ENCODE peak calls at places on chromosomes 3 and 15, in eight cellular contexts. P, G, N, Y, B, I, D and F are unnamed samples.

GRCh38 chr3:31213869-31214486 is 318.7 kb upstream of the STT3B start:
- DNase-seq in P (no peak), G (no peak), N (no peak), Y (no peak), B (no peak), I (no peak), D (peak), F (no peak)

GRCh38 chr3:52847726-52848125 is 12.9 kb upstream of the MUSTN1 start:
- DNase-seq in P (no peak), G (no peak), N (no peak), Y (no peak), B (no peak), I (no peak), D (no peak), F (no peak)

GRCh38 chr3:146594843-146595482 is 10.2 kb downstream of the PLSCR5 start:
- DNase-seq in P (no peak), G (no peak), N (no peak), Y (peak), B (peak), I (peak), D (peak), F (no peak)

GRCh38 chr3:133181364-133182254 is 143.4 kb downstream of the TMEM108 start:
- DNase-seq in P (no peak), G (no peak), N (no peak), Y (no peak), B (no peak), I (no peak), D (no peak), F (no peak)

GRCh38 chr15:68015244-68015643 is 38.9 kb upstream of the PIAS1 start:
- DNase-seq in P (no peak), G (no peak), N (no peak), Y (no peak), B (no peak), I (no peak), D (no peak), F (no peak)

GRCh38 chr3:72448375-72448823 is 399.8 kb downstream of the SHQ1 start:
- DNase-seq in P (no peak), G (no peak), N (peak), Y (no peak), B (no peak), I (no peak), D (no peak), F (no peak)

GRCh38 chr15:83323296-83323711 is 38.8 kb upstream of the BNC1 start:
- DNase-seq in P (no peak), G (peak), N (peak), Y (peak), B (peak), I (peak), D (no peak), F (peak)

GRCh38 chr15:75431682-75432081 is 19.8 kb downstream of the SIN3A start:
- DNase-seq in P (no peak), G (no peak), N (no peak), Y (no peak), B (peak), I (no peak), D (no peak), F (no peak)

GRCh38 chr3:101703169-101703568 is 16.7 kb upstream of the RPL24 start:
- DNase-seq in P (no peak), G (peak), N (no peak), Y (no peak), B (no peak), I (no peak), D (no peak), F (no peak)

GRCh38 chr15:58724471-58724870 is 25.0 kb downstream of the ADAM10 start:
- DNase-seq in P (no peak), G (no peak), N (no peak), Y (peak), B (peak), I (no peak), D (peak), F (no peak)

GRCh38 chr15:46897266-46897665 is 820.0 kb upstream of the SEMA6D start:
- DNase-seq in P (no peak), G (no peak), N (no peak), Y (no peak), B (no peak), I (no peak), D (no peak), F (no peak)

GRCh38 chr3:100020876-100021644 is 93.2 kb downstream of the FILIP1L start:
- DNase-seq in P (no peak), G (no peak), N (no peak), Y (no peak), B (peak), I (no peak), D (no peak), F (no peak)

GRCh38 chr3:85560088-85560790 is 601.5 kb downstream of the CADM2 start:
- DNase-seq in P (no peak), G (no peak), N (peak), Y (peak), B (peak), I (no peak), D (no peak), F (no peak)

GRCh38 chr3:160616721-160617120 is 51.4 kb upstream of the KPNA4 start:
- DNase-seq in P (no peak), G (peak), N (no peak), Y (peak), B (peak), I (no peak), D (no peak), F (no peak)

GRCh38 chr15:34240537-34240936 is 15.7 kb downstream of the EMC4 start:
- DNase-seq in P (no peak), G (no peak), N (no peak), Y (no peak), B (no peak), I (no peak), D (no peak), F (no peak)

GRCh38 chr3:47781326-47781684 is 388 bp downstream of the SMARCC1 start:
- DNase-seq in P (peak), G (peak), N (peak), Y (peak), B (peak), I (peak), D (peak), F (peak)

GRCh38 chr15:90101130-90101968 is 919 bp downstream of the IDH2 start:
- DNase-seq in P (no peak), G (no peak), N (peak), Y (peak), B (peak), I (no peak), D (peak), F (peak)

GRCh38 chr3:33787328-33788009 is 11.0 kb upstream of the PDCD6IP start:
- DNase-seq in P (peak), G (peak), N (peak), Y (peak), B (peak), I (peak), D (peak), F (peak)

GRCh38 chr3:191327526-191327925 is 1.7 kb upstream of the CCDC50 start:
- DNase-seq in P (no peak), G (no peak), N (no peak), Y (no peak), B (no peak), I (no peak), D (no peak), F (no peak)

GRCh38 chr15:78149805-78150751 is 916 bp downstream of the IDH3A start:
- DNase-seq in P (peak), G (peak), N (no peak), Y (no peak), B (peak), I (peak), D (peak), F (no peak)

GRCh38 chr3:55519016-55519415 is 31.9 kb upstream of the WNT5A start:
- DNase-seq in P (no peak), G (peak), N (no peak), Y (peak), B (no peak), I (no peak), D (no peak), F (no peak)

GRCh38 chr15:61681038-61681418 is 379.2 kb downstream of the VPS13C start:
- DNase-seq in P (no peak), G (no peak), N (no peak), Y (no peak), B (no peak), I (no peak), D (no peak), F (no peak)

GRCh38 chr15:92383528-92384326 is 10.0 kb upstream of the ST8SIA2 start:
- DNase-seq in P (peak), G (no peak), N (no peak), Y (peak), B (peak), I (peak), D (peak), F (peak)

GRCh38 chr15:24734391-24734790 is 58.8 kb downstream of the NPAP1 start:
- DNase-seq in P (no peak), G (no peak), N (no peak), Y (no peak), B (no peak), I (no peak), D (no peak), F (no peak)

GRCh38 chr3:188220988-188221818 is 67.2 kb downstream of the LPP start:
- DNase-seq in P (no peak), G (no peak), N (no peak), Y (peak), B (no peak), I (no peak), D (no peak), F (no peak)

GRCh38 chr15:70799667-70800450 is 36.5 kb upstream of the UACA start:
- DNase-seq in P (no peak), G (peak), N (no peak), Y (peak), B (peak), I (no peak), D (no peak), F (no peak)

GRCh38 chr3:141368062-141368924 is at the start of gene ZBTB38:
- DNase-seq in P (peak), G (peak), N (peak), Y (peak), B (peak), I (peak), D (peak), F (peak)

GRCh38 chr3:50523170-50523865 is 19.9 kb upstream of the CACNA2D2 start:
- DNase-seq in P (no peak), G (no peak), N (no peak), Y (no peak), B (no peak), I (no peak), D (no peak), F (peak)

GRCh38 chr3:21551019-21551418 is 200.0 kb downstream of the ZNF385D start:
- DNase-seq in P (no peak), G (no peak), N (no peak), Y (peak), B (peak), I (no peak), D (no peak), F (no peak)

GRCh38 chr3:43004282-43004681 is 25.2 kb downstream of the GASK1A start:
- DNase-seq in P (no peak), G (peak), N (no peak), Y (peak), B (peak), I (no peak), D (no peak), F (no peak)

GRCh38 chr3:15797600-15798303 is at the start of gene ANKRD28:
- DNase-seq in P (no peak), G (peak), N (no peak), Y (peak), B (peak), I (peak), D (peak), F (no peak)

GRCh38 chr15:39504812-39505211 is 76.1 kb upstream of the THBS1 start:
- DNase-seq in P (no peak), G (no peak), N (no peak), Y (peak), B (peak), I (no peak), D (no peak), F (no peak)

GRCh38 chr3:115399751-115400150 is 223.6 kb upstream of the GAP43 start:
- DNase-seq in P (no peak), G (no peak), N (no peak), Y (peak), B (no peak), I (no peak), D (no peak), F (no peak)

GRCh38 chr15:94346272-94346671 is 114.9 kb downstream of the MCTP2 start:
- DNase-seq in P (no peak), G (no peak), N (no peak), Y (peak), B (peak), I (no peak), D (no peak), F (no peak)

GRCh38 chr15:77656294-77656693 is 23.6 kb upstream of the LINGO1 start:
- DNase-seq in P (no peak), G (no peak), N (peak), Y (no peak), B (no peak), I (no peak), D (no peak), F (no peak)

GRCh38 chr3:45123841-45124269 is 22.3 kb downstream of the CDCP1 start:
- DNase-seq in P (no peak), G (peak), N (no peak), Y (peak), B (peak), I (peak), D (no peak), F (no peak)

GRCh38 chr3:139378587-139378986 is 10.9 kb downstream of the COPB2 start:
- DNase-seq in P (no peak), G (no peak), N (no peak), Y (peak), B (no peak), I (no peak), D (no peak), F (no peak)

GRCh38 chr3:113600418-113601185 is 68.2 kb downstream of the SIDT1 start:
- DNase-seq in P (no peak), G (no peak), N (no peak), Y (no peak), B (no peak), I (no peak), D (no peak), F (no peak)

GRCh38 chr3:7504886-7505775 is 644.2 kb downstream of the GRM7 start:
- DNase-seq in P (no peak), G (peak), N (no peak), Y (peak), B (peak), I (peak), D (no peak), F (no peak)

GRCh38 chr3:56837196-56837955 is 35.6 kb upstream of the ARHGEF3 start:
- DNase-seq in P (no peak), G (no peak), N (no peak), Y (no peak), B (no peak), I (no peak), D (peak), F (no peak)

DNA sequence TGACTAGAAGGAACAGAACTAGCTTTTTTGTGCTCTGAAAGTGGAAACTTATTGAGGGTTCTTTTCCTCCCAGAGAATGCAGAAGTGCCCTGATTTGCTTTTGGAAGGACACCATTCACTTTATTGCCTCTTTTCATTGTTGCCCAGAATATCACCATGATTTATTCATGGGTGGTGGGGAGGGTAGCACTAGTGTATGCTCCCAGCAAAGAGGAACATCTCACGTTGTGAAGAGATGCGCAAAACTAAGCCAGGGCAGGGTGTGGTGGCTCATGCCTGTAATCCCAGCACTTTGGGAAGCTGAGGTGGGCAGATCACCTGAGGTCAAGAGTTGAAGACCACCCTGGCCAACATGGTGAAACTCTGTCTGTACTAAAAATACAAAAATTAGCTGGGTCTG is 31.4 kb downstream of the FLNB start:
- DNase-seq in P (no peak), G (no peak), N (no peak), Y (no peak), B (no peak), I (no peak), D (no peak), F (no peak)
- TF ChIP-seq CTCF in P (no peak), G (no peak), N (no peak), Y (no peak), B (no peak), I (no peak), D (no peak), F (no peak)

GRCh38 chr15:63146684-63147083 is 10.6 kb downstream of the RPS27L start:
- DNase-seq in P (no peak), G (no peak), N (no peak), Y (peak), B (peak), I (no peak), D (no peak), F (no peak)
- TF ChIP-seq CTCF in P (no peak), G (no peak), N (no peak), Y (peak), B (peak), I (peak), D (no peak), F (no peak)

DNA sequence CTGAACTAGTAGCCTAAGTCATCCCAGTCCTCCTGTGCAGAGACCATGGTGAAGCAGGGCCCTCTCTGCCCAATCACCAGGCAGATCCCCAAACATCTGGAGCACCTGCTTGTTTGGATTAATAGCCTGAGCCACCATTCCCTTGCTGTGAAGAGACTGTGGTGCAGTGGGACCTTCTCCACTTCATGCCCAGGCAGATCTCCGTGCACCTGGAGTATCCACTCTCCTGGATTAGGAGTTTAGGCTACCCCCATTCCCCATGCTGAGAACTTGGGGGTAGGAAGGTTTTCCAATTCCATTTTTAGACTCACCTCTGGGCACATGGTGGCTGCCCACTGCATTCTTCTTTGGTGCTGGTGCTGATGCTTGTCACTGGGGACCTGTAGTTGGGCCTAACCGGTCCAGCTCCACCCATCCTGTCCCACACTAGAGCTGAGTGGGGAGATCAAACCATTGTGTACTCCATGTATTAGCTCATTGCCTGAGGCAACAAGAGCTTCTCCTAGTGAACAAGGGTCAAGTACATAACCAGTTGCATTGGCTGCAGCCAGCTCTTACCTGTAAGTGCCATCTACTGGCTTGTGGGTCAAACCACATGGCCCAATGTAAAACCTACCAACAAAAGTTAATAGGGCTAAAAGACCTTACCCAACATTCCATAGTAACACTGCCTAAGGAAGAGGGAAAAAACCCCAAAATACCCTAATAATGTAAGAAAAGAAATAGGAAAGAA is 382.5 kb upstream of the CBLB start:
- DNase-seq in P (no peak), G (no peak), N (no peak), Y (peak), B (no peak), I (no peak), D (peak), F (no peak)
- TF ChIP-seq CTCF in P (no peak), G (no peak), N (no peak), Y (no peak), B (no peak), I (no peak), D (peak), F (no peak)

GRCh38 chr3:26704736-26705135 is 82.2 kb downstream of the LRRC3B start:
- DNase-seq in P (no peak), G (no peak), N (no peak), Y (no peak), B (no peak), I (no peak), D (no peak), F (no peak)

DNA sequence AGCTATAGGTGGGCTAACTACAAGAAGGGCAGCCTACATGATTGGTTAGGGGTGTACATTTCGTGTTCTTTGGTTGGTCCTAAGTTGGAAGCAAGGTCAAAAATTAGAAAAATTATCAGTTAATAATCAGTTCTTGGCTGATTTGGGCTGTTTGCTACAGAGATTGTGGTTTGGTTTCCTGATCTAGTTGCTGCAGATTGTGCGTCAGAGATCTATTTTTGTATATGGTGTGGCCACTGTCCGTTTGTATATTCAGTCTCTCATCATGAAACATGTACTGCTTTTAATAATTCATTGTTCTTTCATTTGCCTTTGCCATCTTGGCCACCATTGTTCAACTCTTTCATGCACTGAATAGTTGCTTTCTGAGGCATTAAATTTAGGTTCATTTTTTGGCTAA is 80.9 kb downstream of the LRRC3B start:
- DNase-seq in P (no peak), G (no peak), N (no peak), Y (no peak), B (no peak), I (no peak), D (no peak), F (no peak)
- TF ChIP-seq CTCF in P (no peak), G (no peak), N (no peak), Y (no peak), B (no peak), I (no peak), D (no peak), F (no peak)

DNA sequence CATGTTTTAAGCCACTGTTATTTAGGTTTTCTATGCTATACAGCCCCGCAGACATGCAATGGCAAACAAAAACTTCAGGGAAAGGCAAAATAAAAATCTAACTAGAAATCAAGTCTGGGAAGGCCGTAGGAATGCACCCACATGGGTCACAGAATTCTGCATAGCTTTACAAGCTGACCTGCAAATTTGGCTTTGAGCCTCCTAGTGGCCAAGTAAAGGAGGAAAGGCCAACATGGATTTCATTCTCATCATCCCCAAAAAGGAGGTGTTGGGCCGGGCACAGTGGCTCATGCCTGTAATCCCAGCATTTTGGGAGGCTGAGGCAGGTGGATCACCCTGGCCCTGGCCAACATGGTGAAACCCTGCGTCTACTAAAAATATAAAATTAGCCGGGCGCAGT is 124.3 kb downstream of the FBLN2 start:
- DNase-seq in P (no peak), G (no peak), N (no peak), Y (no peak), B (no peak), I (peak), D (no peak), F (no peak)
- TF ChIP-seq CTCF in P (peak), G (peak), N (no peak), Y (peak), B (peak), I (peak), D (no peak), F (no peak)

DNA sequence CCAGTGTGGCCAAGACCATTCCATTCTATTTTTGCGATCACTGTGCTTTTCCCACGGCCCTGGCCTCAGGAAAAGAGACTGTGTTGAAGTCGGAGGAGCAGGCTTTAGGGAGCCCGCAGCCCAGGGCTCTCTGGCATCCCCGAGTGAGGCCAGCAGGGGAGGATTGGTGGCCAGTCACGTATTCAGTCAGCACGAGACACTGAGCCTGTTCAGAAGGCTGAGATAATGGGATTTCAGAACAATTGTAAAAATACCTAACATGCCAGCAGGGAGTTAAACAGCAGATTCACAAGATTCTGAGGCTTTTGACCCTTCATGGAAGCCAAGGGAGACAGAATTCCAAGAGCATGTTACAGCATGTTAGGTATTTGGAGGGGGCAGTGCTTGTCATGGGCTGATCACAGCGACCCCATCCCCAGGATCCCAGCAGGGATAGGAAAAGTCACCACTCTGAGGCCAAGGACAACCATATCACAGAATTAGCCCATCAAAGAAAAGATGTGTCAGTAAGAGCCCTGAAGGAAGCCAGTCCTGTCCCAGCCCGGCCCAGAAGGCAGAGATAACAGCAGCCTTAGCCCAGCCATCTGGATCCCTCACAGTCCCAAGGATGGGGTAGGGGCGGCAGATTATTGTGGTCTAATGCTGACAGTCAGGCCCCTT is 40.6 kb downstream of the AMOTL2 start:
- DNase-seq in P (no peak), G (no peak), N (no peak), Y (no peak), B (peak), I (no peak), D (no peak), F (no peak)
- TF ChIP-seq CTCF in P (no peak), G (no peak), N (no peak), Y (no peak), B (peak), I (no peak), D (no peak), F (no peak)